ENCODE peak calls at places on chromosomes 4 and X, in nine cellular contexts. R, Z, S, I, M, V, H, T and E are unnamed samples.

GRCh38 chrX:134718329-134719317 is 60.4 kb upstream of the PLAC1 start:
- DNase-seq in R (peak; percentile 20), Z (peak; percentile 68), S (no peak), I (peak; percentile 95), M (no peak), V (peak; percentile 95), H (no peak), T (no peak), E (peak; percentile 63)

GRCh38 chrX:39609941-39610340 is 487.8 kb downstream of the BCOR start:
- DNase-seq in R (no peak), Z (no peak), S (no peak), I (no peak), M (no peak), V (no peak), H (no peak), T (no peak), E (no peak)

GRCh38 chr4:118076958-118077766 is 42.9 kb downstream of the NDST3 start:
- DNase-seq in R (no peak), Z (no peak), S (no peak), I (peak; percentile 0), M (peak; percentile 21), V (peak; percentile 34), H (no peak), T (peak; percentile 18), E (no peak)

GRCh38 chr4:155973639-155974475 is 20.2 kb upstream of the CTSO start:
- DNase-seq in R (no peak), Z (no peak), S (no peak), I (peak; percentile 77), M (no peak), V (peak; percentile 37), H (no peak), T (no peak), E (no peak)

GRCh38 chr4:82394896-82395295 is 21.1 kb upstream of the HNRNPD start:
- DNase-seq in R (no peak), Z (no peak), S (no peak), I (no peak), M (no peak), V (no peak), H (no peak), T (no peak), E (no peak)

GRCh38 chr4:107564326-107564725 is 155.7 kb downstream of the PAPSS1 start:
- DNase-seq in R (no peak), Z (no peak), S (no peak), I (peak; percentile 71), M (no peak), V (no peak), H (no peak), T (no peak), E (no peak)

GRCh38 chrX:109990582-109991276 is 12.2 kb upstream of the TMEM164 start:
- DNase-seq in R (no peak), Z (no peak), S (no peak), I (no peak), M (no peak), V (no peak), H (no peak), T (no peak), E (no peak)

GRCh38 chr4:185711764-185712163 is 100.2 kb downstream of the SORBS2 start:
- DNase-seq in R (no peak), Z (no peak), S (no peak), I (peak; percentile 60), M (no peak), V (peak; percentile 8), H (no peak), T (no peak), E (no peak)

GRCh38 chr4:47913858-47914218 is 545 bp downstream of the NFXL1 start:
- DNase-seq in R (peak; percentile 21), Z (peak; percentile 44), S (peak; percentile 65), I (peak; percentile 12), M (peak; percentile 34), V (no peak), H (peak; percentile 71), T (peak; percentile 69), E (peak; percentile 47)

GRCh38 chr4:161546902-161547301 is 616.9 kb downstream of the FSTL5 start:
- DNase-seq in R (no peak), Z (no peak), S (no peak), I (peak; percentile 36), M (no peak), V (no peak), H (no peak), T (no peak), E (no peak)

GRCh38 chr4:54277691-54278090 is 48.6 kb downstream of the PDGFRA start:
- DNase-seq in R (no peak), Z (no peak), S (no peak), I (peak; percentile 91), M (peak; percentile 43), V (peak; percentile 92), H (no peak), T (no peak), E (no peak)

GRCh38 chr4:73841243-73841925 is 4.9 kb downstream of the CXCL6 start:
- DNase-seq in R (no peak), Z (no peak), S (no peak), I (peak; percentile 65), M (no peak), V (no peak), H (no peak), T (no peak), E (no peak)

GRCh38 chr4:13765535-13765934 is 138.0 kb upstream of the BOD1L1 start:
- DNase-seq in R (no peak), Z (no peak), S (no peak), I (no peak), M (no peak), V (peak; percentile 6), H (no peak), T (no peak), E (no peak)

GRCh38 chrX:119760026-119760902 is 1.9 kb downstream of the SOWAHD start:
- DNase-seq in R (no peak), Z (no peak), S (no peak), I (no peak), M (no peak), V (no peak), H (no peak), T (no peak), E (no peak)

GRCh38 chr4:114358901-114359300 is 239.7 kb upstream of the UGT8 start:
- DNase-seq in R (no peak), Z (no peak), S (no peak), I (no peak), M (no peak), V (no peak), H (no peak), T (no peak), E (no peak)
- TF ChIP-seq CTCF in R (no peak), Z (no peak), S (no peak), I (no peak), M (no peak), V (no peak), H (no peak), T (no peak), E (no peak)

GRCh38 chr4:6295495-6295894 is 25.8 kb downstream of the WFS1 start:
- DNase-seq in R (no peak), Z (no peak), S (no peak), I (no peak), M (no peak), V (no peak), H (no peak), T (no peak), E (no peak)
- H3K36me3 ChIP-seq in R (peaks cover 16% of the 10 kb centered on the region), Z (no peaks in the 10 kb centered on the region), S (no peaks in the 10 kb centered on the region), I (peaks cover 5% of the 10 kb centered on the region), M (peaks cover 56% of the 10 kb centered on the region), V (peaks cover 57% of the 10 kb centered on the region), H (peaks cover 92% of the 10 kb centered on the region), T (no peaks in the 10 kb centered on the region), E (peaks cover 70% of the 10 kb centered on the region)

GRCh38 chrX:41142130-41142529 is 56.9 kb downstream of the USP9X start:
- DNase-seq in R (no peak), Z (no peak), S (no peak), I (no peak), M (no peak), V (no peak), H (no peak), T (no peak), E (no peak)

GRCh38 chrX:41133551-41133950 is 48.3 kb downstream of the USP9X start:
- DNase-seq in R (no peak), Z (no peak), S (no peak), I (no peak), M (no peak), V (no peak), H (no peak), T (no peak), E (no peak)

GRCh38 chrX:41131766-41132165 is 46.5 kb downstream of the USP9X start:
- DNase-seq in R (no peak), Z (no peak), S (no peak), I (no peak), M (no peak), V (no peak), H (no peak), T (no peak), E (no peak)

GRCh38 chrX:41137589-41137988 is 52.3 kb downstream of the USP9X start:
- DNase-seq in R (no peak), Z (no peak), S (no peak), I (peak; percentile 12), M (no peak), V (peak; percentile 19), H (no peak), T (no peak), E (no peak)
- TF ChIP-seq CTCF in R (no peak), Z (no peak), S (peak; percentile 45), I (peak; percentile 30), M (no peak), V (peak; percentile 48), H (peak; percentile 20), T (peak; percentile 43), E (peak; percentile 27)

GRCh38 chrX:41189156-41189555 is 103.9 kb downstream of the USP9X start:
- DNase-seq in R (no peak), Z (no peak), S (no peak), I (peak; percentile 2), M (no peak), V (no peak), H (no peak), T (no peak), E (no peak)

GRCh38 chrX:41180194-41180902 is 95.1 kb downstream of the USP9X start:
- DNase-seq in R (peak; percentile 28), Z (peak; percentile 38), S (peak; percentile 57), I (peak; percentile 58), M (peak; percentile 60), V (peak; percentile 77), H (no peak), T (peak; percentile 31), E (peak; percentile 54)

GRCh38 chrX:41184312-41184711 is 99.1 kb downstream of the USP9X start:
- DNase-seq in R (no peak), Z (no peak), S (no peak), I (no peak), M (no peak), V (no peak), H (no peak), T (no peak), E (no peak)
- H3K36me3 ChIP-seq in R (peaks cover 4% of the 10 kb centered on the region), Z (no peaks in the 10 kb centered on the region), S (peaks cover 18% of the 10 kb centered on the region), I (no peaks in the 10 kb centered on the region), M (peaks cover 34% of the 10 kb centered on the region), V (peaks cover 15% of the 10 kb centered on the region), H (peaks cover 31% of the 10 kb centered on the region), T (no peaks in the 10 kb centered on the region), E (no peaks in the 10 kb centered on the region)

GRCh38 chr4:6943012-6943869 is 33.6 kb downstream of the TBC1D14 start:
- DNase-seq in R (no peak), Z (no peak), S (no peak), I (no peak), M (no peak), V (no peak), H (no peak), T (no peak), E (no peak)
- TF ChIP-seq CTCF in R (no peak), Z (no peak), S (no peak), I (no peak), M (no peak), V (no peak), H (no peak), T (no peak), E (no peak)

GRCh38 chr4:183260491-183261151 is 59.5 kb downstream of the CLDN22 start:
- DNase-seq in R (no peak), Z (no peak), S (no peak), I (no peak), M (no peak), V (no peak), H (no peak), T (no peak), E (no peak)
- H3K36me3 ChIP-seq in R (no peaks in the 10 kb centered on the region), Z (peaks cover 17% of the 10 kb centered on the region), S (no peaks in the 10 kb centered on the region), I (peaks cover 10% of the 10 kb centered on the region), M (peaks cover 9% of the 10 kb centered on the region), V (peaks cover 22% of the 10 kb centered on the region), H (peaks cover 24% of the 10 kb centered on the region), T (no peaks in the 10 kb centered on the region), E (peaks cover 13% of the 10 kb centered on the region)